ENCODE peak calls at places on chromosomes 5 and 9, in five cellular contexts. R, A, O, Q and S are unnamed samples.

GRCh38 chr5:65151632-65152031 is 330.1 kb downstream of the ADAMTS6 start:
- DNase-seq in A (no peak), R (peak; percentile 54), O (no peak), Q (no peak), S (no peak)

GRCh38 chr5:79240561-79240960 is 4.6 kb downstream of the JMY start:
- DNase-seq in A (no peak), Q (no peak), R (no peak), O (no peak), S (no peak)

GRCh38 chr5:148820778-148821395 is 5.5 kb upstream of the ADRB2 start:
- DNase-seq in O (no peak), A (peak; percentile 47), Q (no peak), R (no peak), S (peak; percentile 41)

GRCh38 chr5:127192836-127193341 is 97.7 kb upstream of the MEGF10 start:
- DNase-seq in Q (no peak), A (no peak), O (no peak), R (no peak), S (no peak)

GRCh38 chr5:134246771-134247329 is 21.0 kb upstream of the PPP2CA start:
- DNase-seq in A (no peak), Q (no peak), O (no peak), R (no peak), S (no peak)

GRCh38 chr5:179975713-179976030 is 68.0 kb upstream of the TBC1D9B start:
- DNase-seq in Q (no peak), R (no peak), O (no peak), A (no peak), S (no peak)

GRCh38 chr9:125145425-125145824 is 2.1 kb upstream of the SCAI start:
- DNase-seq in A (no peak), R (no peak), O (no peak), Q (no peak), S (no peak)

GRCh38 chr9:120874226-120874839 is 2.7 kb downstream of the PHF19 start:
- DNase-seq in O (no peak), Q (no peak), R (no peak), A (no peak), S (no peak)

GRCh38 chr5:35316611-35317307 is 86.5 kb upstream of the PRLR start:
- DNase-seq in O (no peak), A (no peak), R (no peak), Q (no peak), S (no peak)

GRCh38 chr5:173065155-173065554 is 9.0 kb downstream of the CREBRF start:
- DNase-seq in A (no peak), O (no peak), Q (no peak), R (no peak), S (no peak)

GRCh38 chr9:11356101-11356500 is 743.3 kb upstream of the PTPRD start:
- DNase-seq in A (no peak), Q (no peak), R (no peak), O (no peak), S (no peak)

GRCh38 chr9:105296889-105297288 is 52.4 kb downstream of the SLC44A1 start:
- DNase-seq in Q (no peak), A (no peak), R (peak; percentile 67), O (no peak), S (no peak)

GRCh38 chr5:112420111-112420864 is 1.2 kb upstream of the EPB41L4A start:
- DNase-seq in Q (no peak), O (peak; percentile 91), R (peak; percentile 92), A (peak; percentile 91), S (peak; percentile 90)

GRCh38 chr5:112691758-112692157 is 45.9 kb upstream of the APC start:
- DNase-seq in A (peak; percentile 36), Q (no peak), R (no peak), O (no peak), S (peak; percentile 47)

GRCh38 chr5:140362875-140363630 is 3.1 kb downstream of the SLC4A9 start:
- DNase-seq in A (peak; percentile 87), O (peak; percentile 91), R (peak; percentile 92), Q (peak; percentile 72), S (peak; percentile 92)

GRCh38 chr5:43663916-43664315 is 60.9 kb downstream of the NNT start:
- DNase-seq in O (no peak), Q (no peak), R (no peak), A (no peak), S (no peak)

GRCh38 chr5:5422819-5423515 is 490 bp downstream of the ICE1 start:
- DNase-seq in R (peak; percentile 19), O (no peak), A (no peak), Q (no peak), S (no peak)

GRCh38 chr9:88530051-88530450 is 4.9 kb upstream of the NXNL2 start:
- DNase-seq in A (no peak), R (no peak), Q (no peak), O (no peak), S (no peak)

GRCh38 chr9:20189871-20190270 is 401.0 kb upstream of the SLC24A2 start:
- DNase-seq in O (no peak), Q (no peak), A (peak; percentile 42), R (no peak), S (no peak)

GRCh38 chr5:87339986-87340385 is 72.3 kb downstream of the RASA1 start:
- DNase-seq in R (no peak), A (no peak), Q (no peak), O (no peak), S (no peak)

GRCh38 chr5:130216306-130216705 is 312.0 kb downstream of the CHSY3 start:
- DNase-seq in O (no peak), A (no peak), R (no peak), Q (no peak), S (no peak)

GRCh38 chr5:72767289-72768010 is 49.0 kb upstream of the TNPO1 start:
- DNase-seq in O (no peak), R (peak; percentile 33), Q (no peak), A (no peak), S (no peak)

GRCh38 chr9:98707158-98708102 is 1.3 kb downstream of the GABBR2 start:
- DNase-seq in O (no peak), R (peak; percentile 84), Q (no peak), A (peak; percentile 66), S (peak; percentile 72)

GRCh38 chr5:167030500-167031120 is 1260.8 kb upstream of the WWC1 start:
- DNase-seq in R (peak; percentile 14), O (no peak), Q (no peak), A (peak; percentile 45), S (peak; percentile 60)

GRCh38 chr5:15600035-15600434 is 100.1 kb downstream of the FBXL7 start:
- DNase-seq in A (no peak), R (no peak), O (no peak), Q (no peak), S (no peak)

GRCh38 chr5:71903826-71904225 is 184.8 kb downstream of the CARTPT start:
- DNase-seq in R (no peak), Q (no peak), A (no peak), O (no peak), S (no peak)

GRCh38 chr9:25261445-25261844 is 416.8 kb downstream of the TUSC1 start:
- DNase-seq in Q (no peak), O (no peak), A (no peak), R (no peak), S (no peak)
- TF ChIP-seq CTCF in Q (no peak), O (no peak), A (no peak), R (no peak), S (no peak)

DNA sequence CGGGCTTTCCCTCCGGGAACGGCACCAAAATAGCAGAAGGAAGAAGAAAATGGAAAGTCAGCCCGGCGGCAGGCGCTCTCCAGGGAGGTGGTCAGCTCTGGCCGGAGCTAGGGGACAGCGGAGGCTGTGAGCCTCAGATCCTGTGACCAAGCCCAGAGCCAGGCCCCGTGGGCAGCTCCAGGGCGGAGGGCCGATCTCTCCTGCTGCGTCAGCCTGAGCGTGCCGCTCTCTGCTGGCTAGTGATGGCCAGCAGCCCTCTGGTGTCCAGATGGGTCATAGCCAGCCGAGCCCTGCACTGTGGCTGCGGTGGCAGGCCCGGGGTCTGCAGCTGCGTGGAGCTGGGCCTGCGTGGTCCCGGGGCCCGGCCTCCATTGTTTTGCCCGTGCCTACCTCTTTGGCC is 16.9 kb upstream of the NRARP start:
- DNase-seq in Q (no peak), R (peak; percentile 20), A (peak; percentile 54), O (no peak), S (peak; percentile 58)
- TF ChIP-seq CTCF in Q (no peak), R (no peak), A (peak; percentile 52), O (peak; percentile 37), S (no peak)

GRCh38 chr9:72718503-72718902 is 197.1 kb downstream of the TMC1 start:
- DNase-seq in A (peak; percentile 9), R (no peak), O (no peak), Q (no peak), S (no peak)
- TF ChIP-seq CTCF in A (no peak), R (no peak), O (no peak), Q (no peak), S (no peak)

GRCh38 chr9:108671156-108671555 is 184.6 kb downstream of the ACTL7B start:
- DNase-seq in O (no peak), R (no peak), Q (no peak), A (no peak), S (no peak)
- TF ChIP-seq CTCF in O (peak; percentile 63), R (peak; percentile 46), Q (no peak), A (no peak), S (peak; percentile 18)

GRCh38 chr9:131837316-131837715 is 97.4 kb upstream of the RAPGEF1 start:
- DNase-seq in R (peak; percentile 25), A (peak; percentile 48), O (no peak), Q (no peak), S (peak; percentile 18)
- TF ChIP-seq CTCF in R (peak; percentile 27), A (peak; percentile 43), O (peak; percentile 32), Q (no peak), S (no peak)

GRCh38 chr5:169772256-169772655 is 135.2 kb downstream of the DOCK2 start:
- DNase-seq in R (no peak), A (no peak), Q (no peak), O (no peak), S (no peak)
- TF ChIP-seq CTCF in R (no peak), A (no peak), Q (no peak), O (no peak), S (no peak)